ENCODE peak calls at places on chromosomes 6 and 20, in seven cellular contexts. H, Z, J, G, D, Y and W are unnamed samples.

GRCh38 chr20:38260378-38261053 is at the start of gene KIAA1755:
- DNase-seq in J (peak), Z (no peak), Y (peak), G (no peak), D (no peak), H (no peak), W (no peak)

GRCh38 chr6:155530219-155530834 is 74.7 kb upstream of the NOX3 start:
- DNase-seq in J (peak), D (peak), G (no peak), Y (no peak), H (no peak), Z (peak), W (peak)

GRCh38 chr6:29708432-29709177 is 14.6 kb upstream of the HLA-F start:
- DNase-seq in G (no peak), Y (no peak), H (peak), J (no peak), D (no peak), Z (no peak), W (no peak)

GRCh38 chr20:44651507-44652373 is at the start of gene ADA:
- DNase-seq in Y (peak), H (no peak), D (peak), J (peak), G (no peak), Z (no peak), W (peak)

GRCh38 chr6:163720460-163721235 is 306.1 kb downstream of the QKI start:
- DNase-seq in J (no peak), H (no peak), G (no peak), Y (no peak), D (no peak), Z (no peak), W (no peak)

GRCh38 chr20:22248052-22248667 is 336.2 kb downstream of the FOXA2 start:
- DNase-seq in J (peak), D (no peak), G (no peak), Y (no peak), H (no peak), Z (no peak), W (peak)

GRCh38 chr6:125445054-125445453 is 143.3 kb upstream of the HDDC2 start:
- DNase-seq in Y (no peak), D (no peak), Z (no peak), J (no peak), G (no peak), H (no peak), W (no peak)

GRCh38 chr20:42472198-42472597 is 717.5 kb downstream of the PTPRT start:
- DNase-seq in Z (no peak), H (no peak), D (no peak), Y (no peak), G (no peak), J (no peak), W (no peak)

GRCh38 chr6:167937948-167938911 is 59.2 kb upstream of the KIF25 start:
- DNase-seq in Y (no peak), H (no peak), Z (no peak), D (no peak), J (no peak), G (peak), W (no peak)

GRCh38 chr6:32203435-32204267 is 11.2 kb upstream of the GPSM3 start:
- DNase-seq in Y (no peak), J (no peak), G (no peak), Z (no peak), H (no peak), D (no peak), W (no peak)

GRCh38 chr6:83464741-83465140 is 33.9 kb upstream of the ME1 start:
- DNase-seq in Z (no peak), D (no peak), H (no peak), G (no peak), J (peak), Y (no peak), W (no peak)

GRCh38 chr6:143578054-143578453 is 66.5 kb upstream of the FUCA2 start:
- DNase-seq in G (no peak), Z (no peak), H (no peak), Y (no peak), J (no peak), D (no peak), W (no peak)

GRCh38 chr6:143579703-143580102 is 68.2 kb upstream of the FUCA2 start:
- DNase-seq in Y (no peak), J (no peak), G (no peak), Z (no peak), D (peak), H (no peak), W (no peak)

GRCh38 chr6:143583542-143584330 is 72.2 kb upstream of the FUCA2 start:
- DNase-seq in J (no peak), Y (no peak), G (no peak), H (no peak), D (peak), Z (no peak), W (no peak)

GRCh38 chr6:143586557-143586956 is 75.0 kb upstream of the FUCA2 start:
- DNase-seq in Y (no peak), G (no peak), H (no peak), Z (no peak), D (no peak), J (no peak), W (no peak)

GRCh38 chr6:143581835-143582480 is 70.4 kb upstream of the FUCA2 start:
- DNase-seq in Z (no peak), G (no peak), Y (no peak), D (peak), J (peak), H (no peak), W (no peak)
- TF ChIP-seq CEBPB in Z (no peak), G (no peak), Y (no peak), D (peak), J (peak), H (no peak), W (no peak)

DNA sequence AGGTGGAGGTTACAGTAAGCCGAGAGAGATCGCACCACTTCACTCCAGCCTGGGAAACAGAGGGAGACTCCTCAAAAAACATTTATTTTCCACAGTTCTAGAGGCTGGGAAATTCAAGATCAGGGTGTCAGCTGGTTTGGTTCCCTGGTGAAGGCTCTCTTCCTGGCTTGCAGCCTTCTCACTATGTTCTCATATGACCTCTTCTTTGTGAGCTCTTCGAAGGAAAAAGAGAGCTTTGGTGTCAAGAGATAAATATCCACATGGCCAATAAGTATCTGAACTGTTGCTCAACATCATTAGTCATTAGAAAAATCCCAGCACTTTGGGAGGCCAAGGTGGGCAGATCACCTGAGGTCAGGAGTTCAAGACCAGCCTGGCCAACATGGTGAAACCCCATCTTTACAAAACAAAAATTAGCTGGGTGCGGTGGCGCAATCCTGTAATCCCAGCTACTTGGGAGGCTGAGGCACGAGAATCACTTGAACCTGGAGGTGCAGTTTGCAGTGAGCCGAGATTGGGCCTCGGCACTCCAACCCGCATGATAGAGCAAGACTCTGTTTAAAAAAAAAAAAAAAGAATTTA is 40.2 kb downstream of the GTF2H5 start:
- DNase-seq in D (no peak), J (no peak), Z (no peak), Y (no peak), G (no peak), H (no peak), W (no peak)
- H3K4me2 ChIP-seq in D (no peak), J (no peak), Z (no peak), Y (no peak), G (no peak), H (no peak), W (no peak)

GRCh38 chr20:4318891-4319290 is 303.5 kb upstream of the RNF24 start:
- DNase-seq in Y (no peak), Z (no peak), J (no peak), H (no peak), D (no peak), G (no peak), W (no peak)
- TF ChIP-seq CEBPB in Y (no peak), Z (no peak), J (no peak), H (no peak), D (no peak), G (no peak), W (no peak)

GRCh38 chr6:127486934-127487333 is 27.7 kb upstream of the KIAA0408 start:
- DNase-seq in G (no peak), J (no peak), Y (no peak), D (no peak), Z (no peak), H (no peak), W (no peak)

GRCh38 chr6:127482318-127482717 is 23.1 kb upstream of the KIAA0408 start:
- DNase-seq in H (no peak), Y (no peak), J (no peak), D (no peak), G (no peak), Z (no peak), W (no peak)

GRCh38 chr6:127483399-127484055 is 24.3 kb upstream of the KIAA0408 start:
- DNase-seq in H (no peak), D (no peak), G (peak), Z (no peak), J (no peak), Y (no peak), W (no peak)

GRCh38 chr6:127481628-127482027 is 22.4 kb upstream of the KIAA0408 start:
- DNase-seq in Y (no peak), J (no peak), Z (no peak), D (peak), H (no peak), G (no peak), W (no peak)

GRCh38 chr6:127484207-127484858 is 25.1 kb upstream of the KIAA0408 start:
- DNase-seq in H (peak), D (peak), Z (no peak), J (peak), Y (no peak), G (no peak), W (peak)
- H3K4me2 ChIP-seq in H (peak), D (peak), Z (peak), J (peak), Y (no peak), G (peak), W (peak)

DNA sequence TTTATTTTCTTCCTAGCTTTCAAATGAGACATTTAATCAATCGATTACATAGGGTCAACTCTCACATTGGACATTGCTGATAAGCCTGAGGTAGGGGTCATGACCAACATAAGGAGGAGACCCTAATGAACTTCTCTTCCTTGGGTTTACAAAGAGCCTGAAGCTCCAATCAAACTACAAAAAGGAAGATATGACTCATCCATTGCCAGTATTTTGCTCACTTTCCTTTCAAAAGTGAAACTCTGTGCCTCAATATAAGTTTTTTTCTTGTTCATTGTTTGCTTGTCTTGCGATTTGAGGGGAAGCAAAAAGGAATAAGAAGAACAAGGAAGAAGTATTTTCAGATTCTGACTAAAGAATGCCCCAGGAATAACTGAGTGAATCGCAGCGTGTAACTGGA is 38.8 kb upstream of the KHDRBS2 start:
- DNase-seq in G (no peak), J (no peak), H (no peak), Z (no peak), Y (no peak), D (no peak), W (no peak)
- TF ChIP-seq CEBPB in G (no peak), J (no peak), H (no peak), Z (no peak), Y (no peak), D (no peak), W (no peak)

GRCh38 chr6:61592238-61592637 is 693.8 kb downstream of the KHDRBS2 start:
- DNase-seq in H (no peak), G (no peak), J (no peak), Z (no peak), Y (no peak), D (no peak), W (no peak)
- H3K4me2 ChIP-seq in H (no peak), G (no peak), J (no peak), Z (no peak), Y (no peak), D (no peak), W (no peak)

GRCh38 chr20:40633123-40633850 is 55.7 kb downstream of the MAFB start:
- DNase-seq in J (no peak), Z (no peak), G (no peak), H (no peak), Y (no peak), D (no peak), W (no peak)

GRCh38 chr20:40635990-40636389 is 53.0 kb downstream of the MAFB start:
- DNase-seq in D (no peak), G (no peak), H (no peak), J (no peak), Y (no peak), Z (no peak), W (no peak)

GRCh38 chr20:40634891-40635290 is 54.1 kb downstream of the MAFB start:
- DNase-seq in Z (no peak), D (no peak), J (no peak), G (no peak), Y (no peak), H (no peak), W (no peak)

GRCh38 chr20:40630723-40631631 is 58.1 kb downstream of the MAFB start:
- DNase-seq in D (no peak), H (no peak), J (no peak), G (no peak), Z (no peak), Y (no peak), W (no peak)

GRCh38 chr20:40632346-40632976 is 56.6 kb downstream of the MAFB start:
- DNase-seq in Y (no peak), H (no peak), D (no peak), Z (no peak), G (no peak), J (no peak), W (no peak)
- TF ChIP-seq CEBPB in Y (no peak), H (no peak), D (no peak), Z (no peak), G (no peak), J (no peak), W (no peak)

GRCh38 chr6:144331610-144332009 is 46.5 kb downstream of the UTRN start:
- DNase-seq in H (no peak), G (no peak), Z (no peak), Y (no peak), D (peak), J (no peak), W (no peak)
- H3K4me2 ChIP-seq in H (no peak), G (peak), Z (peak), Y (no peak), D (peak), J (no peak), W (peak)

DNA sequence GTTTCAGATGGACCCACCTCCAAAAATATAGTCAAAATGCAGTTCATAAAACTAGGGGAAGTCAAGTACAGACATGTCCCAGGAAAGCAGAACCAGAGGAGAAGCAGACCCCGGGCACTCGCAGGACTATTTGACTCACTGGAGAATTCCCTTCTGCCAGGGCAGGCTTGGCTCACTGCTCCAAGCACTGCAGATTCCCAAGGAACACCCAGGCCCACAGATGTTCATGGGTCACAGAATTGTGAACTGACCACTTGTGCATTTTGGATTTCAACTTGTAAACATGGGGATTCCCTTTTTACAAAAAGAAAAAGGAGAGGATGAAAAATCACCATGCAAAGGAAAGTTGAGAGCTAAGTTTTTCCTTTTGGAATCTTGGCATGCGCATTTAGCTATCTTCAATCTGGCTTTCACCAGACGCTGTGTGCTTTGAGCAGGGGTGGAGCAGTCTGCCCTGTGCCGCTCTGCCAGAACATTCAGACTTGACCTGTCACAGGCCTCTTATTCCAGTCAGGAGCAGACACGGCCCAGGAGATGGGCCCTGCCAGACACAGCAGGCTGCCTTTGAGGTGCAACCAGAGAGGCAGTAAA is 237.5 kb upstream of the TAB2 start:
- DNase-seq in J (no peak), G (no peak), D (peak), H (no peak), Y (no peak), Z (no peak), W (no peak)
- TF ChIP-seq CEBPB in J (no peak), G (no peak), D (no peak), H (no peak), Y (no peak), Z (no peak), W (no peak)

DNA sequence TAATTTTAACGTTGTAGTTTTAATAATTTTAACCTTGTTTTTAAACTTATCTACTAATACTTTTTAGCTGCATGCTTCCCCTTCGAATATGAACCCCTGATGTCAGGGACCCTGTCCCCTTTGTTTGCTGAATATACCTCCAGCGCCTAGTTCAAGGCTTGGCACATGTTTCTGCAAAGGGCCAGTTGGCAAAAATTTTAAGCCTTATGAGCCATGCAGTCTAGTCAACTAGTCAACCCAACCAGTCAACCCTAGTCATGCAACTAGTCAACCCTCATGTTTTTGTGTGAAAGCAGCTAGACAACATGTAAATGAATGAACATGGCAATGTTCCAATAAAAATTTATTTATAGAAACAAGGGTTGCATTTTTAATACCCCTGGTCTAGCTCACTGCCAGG is 119.8 kb downstream of the BCAS1 start:
- DNase-seq in J (no peak), D (no peak), G (no peak), Y (no peak), Z (no peak), H (no peak), W (no peak)
- H3K4me2 ChIP-seq in J (no peak), D (no peak), G (no peak), Y (no peak), Z (no peak), H (no peak), W (no peak)